ENCODE peak calls at places on chromosome 19, in eight cellular contexts. P is amygdala; Z is endothelial cell of umbilical vein; R is stimulated activated CD4-positive, alpha-beta T cell treated with anti-CD3 and anti-CD28 coated beads, Interleukin-15, amount 100 ng/mL, for 1 hour; K is smooth muscle cell of the brain vasculature; M is mucosa of descending colon; F is hypothalamus; X is CD8-positive, alpha-beta memory T cell. S is an unnamed sample.

GRCh38 chr19:30095171-30095570 is 153.1 kb downstream of the URI1 start:
- DNase-seq in P (no peak), Z (no peak), R (no peak), K (no peak), M (no peak), F (no peak), X (no peak), S (no peak)

GRCh38 chr19:35153701-35154534 is 617 bp upstream of the FXYD5 start:
- DNase-seq in P (no peak), Z (peak), R (peak), K (no peak), M (peak), F (no peak), X (peak), S (no peak)

GRCh38 chr19:41588497-41589209 is 12.7 kb downstream of the CEACAM21 start:
- DNase-seq in P (no peak), Z (peak), R (no peak), K (no peak), M (no peak), F (no peak), X (no peak), S (no peak)

GRCh38 chr19:6765738-6766356 is 1.4 kb downstream of the SH2D3A start:
- DNase-seq in P (no peak), Z (no peak), R (no peak), K (no peak), M (peak), F (no peak), X (no peak), S (no peak)

GRCh38 chr19:6491802-6492592 is 10.1 kb downstream of the TUBB4A start:
- DNase-seq in P (no peak), Z (no peak), R (no peak), K (no peak), M (no peak), F (no peak), X (no peak), S (no peak)

GRCh38 chr19:41861846-41862245 is 1.8 kb downstream of the RPS19 start:
- DNase-seq in P (no peak), Z (no peak), R (no peak), K (no peak), M (no peak), F (no peak), X (no peak), S (no peak)

GRCh38 chr19:18385675-18386542 is at the start of gene GDF15:
- DNase-seq in P (no peak), Z (peak), R (no peak), K (peak), M (peak), F (no peak), X (peak), S (no peak)

GRCh38 chr19:32122258-32122657 is 223.2 kb upstream of the ZNF507 start:
- DNase-seq in P (no peak), Z (no peak), R (no peak), K (no peak), M (no peak), F (no peak), X (no peak), S (no peak)

GRCh38 chr19:41311613-41312012 is 1.6 kb downstream of the CCDC97 start:
- DNase-seq in P (no peak), Z (no peak), R (no peak), K (no peak), M (no peak), F (no peak), X (no peak), S (no peak)

GRCh38 chr19:55554749-55555152 is 9.4 kb upstream of the SBK3 start:
- DNase-seq in P (no peak), Z (no peak), R (no peak), K (no peak), M (no peak), F (no peak), X (no peak), S (no peak)

GRCh38 chr19:11657307-11657706 is 60.0 kb downstream of the ZNF627 start:
- DNase-seq in P (no peak), Z (no peak), R (no peak), K (no peak), M (no peak), F (no peak), X (no peak), S (no peak)

GRCh38 chr19:47405854-47406417 is 13.4 kb downstream of the MEIS3 start:
- DNase-seq in P (no peak), Z (no peak), R (no peak), K (no peak), M (no peak), F (no peak), X (no peak), S (no peak)

GRCh38 chr19:40588110-40588854 is 11.6 kb downstream of the SHKBP1 start:
- DNase-seq in P (no peak), Z (peak), R (no peak), K (no peak), M (no peak), F (no peak), X (no peak), S (no peak)

S was measured in glomerular endothelial cell.